ENCODE peak calls at places on chromosomes 7 and 10, in four cellular contexts. A is chondrocyte; D is amniotic stem cell; M is activated T-helper 1 cell treated with anti-CD3 and anti-CD28 coated beads, Interleukin-2, amount 50 U/mL, for 16 hours. N is an unnamed sample.

GRCh38 chr10:90969148-90969547 is 48.3 kb upstream of the ANKRD1 start:
- DNase-seq in A (no peak), M (no peak), D (no peak), N (no peak)

GRCh38 chr10:7408003-7408493 is 2.8 kb downstream of the SFMBT2 start:
- DNase-seq in M (no peak), A (no peak), D (no peak), N (no peak)

GRCh38 chr10:32963102-32963501 is 5.1 kb upstream of the ITGB1 start:
- DNase-seq in A (no peak), M (no peak), D (no peak), N (no peak)

GRCh38 chr10:76454539-76455137 is 1023.2 kb downstream of the LRMDA start:
- DNase-seq in M (no peak), A (no peak), D (no peak), N (no peak)

GRCh38 chr7:80468931-80469714 is 42.7 kb downstream of the GNAT3 start:
- DNase-seq in M (no peak), D (no peak), A (no peak), N (no peak)

GRCh38 chr10:70549962-70550845 is 52.3 kb downstream of the PRF1 start:
- DNase-seq in A (no peak), D (peak), M (peak), N (peak)

GRCh38 chr7:130921391-130922180 is 187.6 kb upstream of the KLF14 start:
- DNase-seq in D (peak), A (no peak), M (no peak), N (no peak)

GRCh38 chr10:97708976-97709745 is 4.4 kb upstream of the MARVELD1 start:
- DNase-seq in A (peak), D (peak), M (no peak), N (peak)

GRCh38 chr10:29443745-29444523 is 155.1 kb downstream of the LYZL1 start:
- DNase-seq in M (no peak), D (no peak), A (no peak), N (no peak)

GRCh38 chr10:21369697-21370096 is 155.8 kb downstream of the SKIDA1 start:
- DNase-seq in M (no peak), A (no peak), D (no peak), N (no peak)

GRCh38 chr7:94396044-94396443 is 1.3 kb downstream of the COL1A2 start:
- DNase-seq in M (no peak), A (no peak), D (no peak), N (no peak)

GRCh38 chr10:86687750-86688149 is 19.4 kb downstream of the LDB3 start:
- DNase-seq in M (no peak), D (no peak), A (no peak), N (no peak)